ENCODE peak calls at places on chromosomes 11 and 22, in seven cellular contexts. I, R, U, D, T, H and M are unnamed samples.

GRCh38 chr11:15493066-15493465 is 378.3 kb downstream of the INSC start:
- DNase-seq in I (peak; percentile 49), R (no peak), U (no peak), D (no peak), T (no peak), H (no peak), M (no peak)

GRCh38 chr22:39574779-39575551 is 4.4 kb downstream of the CACNA1I start:
- DNase-seq in I (peak; percentile 89), R (no peak), U (no peak), D (no peak), T (peak; percentile 86), H (no peak), M (no peak)

GRCh38 chr11:108997826-108998225 is 333.0 kb downstream of the DDX10 start:
- DNase-seq in I (no peak), R (no peak), U (no peak), D (no peak), T (no peak), H (no peak), M (no peak)

GRCh38 chr22:46934746-46935491 is 172.5 kb downstream of the TBC1D22A start:
- DNase-seq in I (peak; percentile 97), R (no peak), U (no peak), D (no peak), T (peak; percentile 85), H (no peak), M (peak; percentile 43)

GRCh38 chr11:60921259-60921658 is 3.0 kb upstream of the TMEM132A start:
- DNase-seq in I (no peak), R (no peak), U (no peak), D (no peak), T (no peak), H (no peak), M (no peak)

GRCh38 chr11:71499125-71499524 is 27.9 kb upstream of the KRTAP5-7 start:
- DNase-seq in I (no peak), R (no peak), U (no peak), D (peak; percentile 4), T (no peak), H (no peak), M (no peak)

GRCh38 chr11:45028921-45029680 is 78.4 kb upstream of the TP53I11 start:
- DNase-seq in I (no peak), R (peak; percentile 30), U (no peak), D (no peak), T (no peak), H (peak; percentile 92), M (no peak)

GRCh38 chr22:50190182-50190951 is 4.7 kb downstream of the TRABD start:
- DNase-seq in I (peak; percentile 65), R (peak; percentile 77), U (peak; percentile 85), D (no peak), T (peak; percentile 62), H (peak; percentile 99), M (peak; percentile 90)

GRCh38 chr11:3174387-3174786 is 9.3 kb upstream of the OSBPL5 start:
- DNase-seq in I (no peak), R (no peak), U (no peak), D (no peak), T (no peak), H (no peak), M (no peak)

GRCh38 chr11:64900263-64900678 is 16.7 kb downstream of the ATG2A start:
- DNase-seq in I (peak; percentile 64), R (no peak), U (peak; percentile 57), D (no peak), T (peak; percentile 59), H (no peak), M (peak; percentile 80)

GRCh38 chr22:22872722-22873708 is 14.6 kb upstream of the IGLL5 start:
- DNase-seq in I (no peak), R (no peak), U (no peak), D (no peak), T (no peak), H (no peak), M (no peak)

GRCh38 chr22:22871536-22872278 is 15.9 kb upstream of the IGLL5 start:
- DNase-seq in I (no peak), R (no peak), U (no peak), D (no peak), T (no peak), H (no peak), M (no peak)

GRCh38 chr22:22866381-22867111 is 21.1 kb upstream of the IGLL5 start:
- DNase-seq in I (no peak), R (no peak), U (no peak), D (no peak), T (peak; percentile 2), H (no peak), M (no peak)

GRCh38 chr22:22867996-22868715 is 19.5 kb upstream of the IGLL5 start:
- DNase-seq in I (no peak), R (no peak), U (no peak), D (no peak), T (no peak), H (no peak), M (no peak)

DNA sequence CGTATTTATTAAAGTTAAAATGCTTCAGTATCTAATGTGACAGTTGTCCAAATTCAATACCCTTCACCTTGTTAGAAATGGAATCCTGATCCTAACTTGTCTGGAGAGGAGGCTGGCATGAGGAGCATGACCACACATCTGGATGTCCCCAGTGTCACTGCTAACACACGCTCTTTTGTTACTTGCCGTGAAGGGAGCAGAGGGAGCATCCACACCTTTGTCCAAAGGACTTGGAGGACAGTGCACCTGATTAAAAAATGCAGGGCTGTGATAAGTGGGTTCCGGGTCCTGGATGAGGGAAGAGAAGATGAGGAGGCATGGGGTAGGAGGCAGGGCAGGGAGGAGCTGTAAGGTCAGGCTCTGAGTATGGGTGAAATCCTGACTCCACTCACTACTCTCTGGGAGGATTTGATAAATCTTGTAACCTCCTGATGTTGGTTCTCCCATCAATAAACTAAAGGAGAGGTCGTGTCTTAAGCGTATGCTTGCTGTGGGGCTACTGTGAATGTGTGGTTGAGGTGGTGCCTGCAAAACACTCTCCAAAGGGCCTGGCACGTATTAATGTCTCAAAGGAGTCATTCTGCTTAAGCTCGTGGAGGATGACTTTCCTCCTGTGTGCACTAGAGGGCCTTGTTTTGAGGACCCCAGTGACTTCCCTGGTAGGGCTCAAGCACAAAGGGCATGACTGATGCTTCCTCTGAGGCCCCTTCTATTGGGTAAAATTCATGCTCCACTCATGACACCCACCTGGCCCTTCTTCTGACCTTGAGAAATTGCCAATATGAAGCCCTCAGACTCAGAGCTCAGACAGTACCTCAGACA is 16.8 kb upstream of the IGLL5 start:
- DNase-seq in I (no peak), R (no peak), U (no peak), D (no peak), T (peak; percentile 5), H (no peak), M (no peak)
- TF ChIP-seq CTCF in I (no peak), R (no peak), U (no peak), D (peak; percentile 29), T (no peak), H (peak; percentile 44), M (peak; percentile 33)

GRCh38 chr11:66157182-66157864 is 87.3 kb downstream of the PACS1 start:
- DNase-seq in I (peak; percentile 26), R (no peak), U (no peak), D (no peak), T (peak; percentile 59), H (no peak), M (no peak)
- TF ChIP-seq CTCF in I (no peak), R (no peak), U (no peak), D (no peak), T (peak; percentile 26), H (no peak), M (no peak)

GRCh38 chr11:68469642-68470041 is 9.1 kb downstream of the PPP6R3 start:
- DNase-seq in I (no peak), R (no peak), U (no peak), D (no peak), T (no peak), H (no peak), M (no peak)

GRCh38 chr11:68469122-68469521 is 8.6 kb downstream of the PPP6R3 start:
- DNase-seq in I (no peak), R (no peak), U (no peak), D (no peak), T (no peak), H (no peak), M (no peak)

GRCh38 chr11:68472778-68473177 is 12.2 kb downstream of the PPP6R3 start:
- DNase-seq in I (no peak), R (no peak), U (no peak), D (no peak), T (no peak), H (no peak), M (no peak)

GRCh38 chr11:68470304-68470811 is 9.8 kb downstream of the PPP6R3 start:
- DNase-seq in I (no peak), R (no peak), U (no peak), D (no peak), T (no peak), H (no peak), M (no peak)

DNA sequence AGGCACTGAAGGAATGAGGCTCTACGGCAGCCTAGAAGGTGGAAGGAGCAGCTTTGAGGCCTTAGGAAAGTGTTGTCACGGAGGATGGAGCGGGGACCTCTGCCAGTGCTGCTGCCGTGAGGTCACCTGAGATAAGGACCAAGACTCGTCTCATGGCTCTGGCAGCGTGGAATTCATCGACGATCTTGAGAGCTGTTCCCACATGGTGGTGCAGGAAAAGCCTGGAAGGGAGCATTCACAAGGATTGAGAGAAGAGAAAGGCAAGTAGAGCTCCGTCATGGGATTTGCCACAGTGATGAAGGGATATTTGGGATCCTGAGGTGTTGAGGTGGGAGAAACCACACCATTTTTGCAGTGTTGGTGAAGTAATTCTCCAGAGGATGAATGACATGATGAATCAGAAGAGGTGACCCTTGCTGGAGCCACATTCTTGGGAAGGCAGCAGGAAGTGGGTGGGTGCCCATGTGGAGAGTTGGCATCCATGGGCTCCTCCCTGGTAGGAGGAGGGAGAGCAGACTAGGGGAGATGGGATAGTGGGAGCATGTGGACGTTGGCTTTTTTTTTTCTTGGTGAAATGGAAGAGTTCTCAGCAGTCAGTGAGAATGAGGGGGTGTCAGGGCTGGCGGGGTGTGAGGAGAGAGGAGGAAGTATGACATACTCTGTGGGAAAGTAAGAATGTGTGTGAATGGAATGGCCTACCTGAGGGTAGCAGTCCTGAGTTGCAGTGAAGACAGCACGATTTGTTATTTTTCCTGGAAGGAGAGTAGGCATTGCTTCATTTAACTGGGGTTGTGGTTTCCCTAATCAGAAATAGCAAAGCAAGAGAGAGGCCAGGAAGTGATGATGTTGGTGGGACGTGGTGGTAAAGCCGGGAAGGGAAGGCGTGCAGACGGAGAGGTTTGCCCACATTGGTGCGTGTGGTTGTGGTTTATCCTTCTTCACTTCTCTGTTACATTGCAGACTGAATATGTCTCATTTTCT is 11.1 kb downstream of the PPP6R3 start:
- DNase-seq in I (peak; percentile 50), R (no peak), U (peak; percentile 53), D (no peak), T (no peak), H (no peak), M (peak; percentile 62)
- TF ChIP-seq CTCF in I (no peak), R (no peak), U (no peak), D (no peak), T (no peak), H (no peak), M (no peak)

GRCh38 chr11:119680899-119681370 is 48.1 kb downstream of the NECTIN1 start:
- DNase-seq in I (peak; percentile 47), R (peak; percentile 68), U (no peak), D (no peak), T (peak; percentile 13), H (no peak), M (no peak)

GRCh38 chr11:119681537-119681936 is 47.5 kb downstream of the NECTIN1 start:
- DNase-seq in I (no peak), R (no peak), U (no peak), D (no peak), T (no peak), H (no peak), M (no peak)

GRCh38 chr11:119676461-119677020 is 52.5 kb downstream of the NECTIN1 start:
- DNase-seq in I (peak; percentile 55), R (no peak), U (no peak), D (no peak), T (peak; percentile 76), H (no peak), M (no peak)

GRCh38 chr11:119678351-119678750 is 50.6 kb downstream of the NECTIN1 start:
- DNase-seq in I (no peak), R (no peak), U (no peak), D (no peak), T (no peak), H (no peak), M (no peak)

GRCh38 chr11:119677840-119678239 is 51.2 kb downstream of the NECTIN1 start:
- DNase-seq in I (no peak), R (no peak), U (no peak), D (no peak), T (no peak), H (no peak), M (no peak)
- TF ChIP-seq CTCF in I (no peak), R (no peak), U (no peak), D (no peak), T (no peak), H (no peak), M (no peak)